ENCODE peak calls at places on chromosomes 4 and X, in nine cellular contexts. N is GM13977; D is activated CD8-positive, alpha-beta memory T cell treated with anti-CD3 and anti-CD28 coated beads for 48 hours; T is ACHN; G is T-cell; R is cardiac muscle cell; F is substantia nigra; M is endothelial cell; I is NCI-H460. Y is an unnamed sample.
A peak's percentile ranks its signal among the peaks of the same experiment; 100 is the strongest.

GRCh38 chr4:184994010-184994622 is 24.2 kb upstream of the HELT start:
- DNase-seq in N (no peak), D (no peak), T (no peak), G (no peak), R (no peak), F (no peak), M (no peak), I (no peak), Y (no peak)

GRCh38 chrX:51893931-51894696 is 691 bp downstream of the MAGED1 start:
- DNase-seq in N (peak; percentile 4), D (no peak), T (peak; percentile 11), G (no peak), R (peak; percentile 61), F (no peak), M (peak; percentile 5), I (no peak), Y (no peak)

GRCh38 chrX:106928227-106928626 is 8.0 kb downstream of the CLDN2 start:
- DNase-seq in N (no peak), D (no peak), T (no peak), G (no peak), R (no peak), F (no peak), M (no peak), I (no peak), Y (no peak)

GRCh38 chr4:85777908-85778808 is 303.2 kb downstream of the ARHGAP24 start:
- DNase-seq in N (peak; percentile 23), D (no peak), T (no peak), G (no peak), R (peak; percentile 38), F (no peak), M (no peak), I (no peak), Y (no peak)

GRCh38 chr4:113832795-113833194 is 71.3 kb upstream of the CAMK2D start:
- DNase-seq in N (no peak), D (no peak), T (no peak), G (no peak), R (no peak), F (no peak), M (no peak), I (no peak), Y (no peak)

GRCh38 chrX:150361777-150362351 is 1.3 kb upstream of the MAMLD1 start:
- DNase-seq in N (no peak), D (no peak), T (peak; percentile 10), G (no peak), R (peak; percentile 18), F (no peak), M (peak; percentile 3), I (no peak), Y (no peak)

GRCh38 chr4:121822796-121823504 is 733 bp downstream of the CCNA2 start:
- DNase-seq in N (peak; percentile 55), D (peak; percentile 9), T (peak; percentile 27), G (peak; percentile 24), R (peak; percentile 37), F (no peak), M (peak; percentile 36), I (no peak), Y (peak; percentile 45)

GRCh38 chr4:13170131-13170530 is 314.0 kb downstream of the RAB28 start:
- DNase-seq in N (no peak), D (no peak), T (no peak), G (no peak), R (no peak), F (no peak), M (no peak), I (no peak), Y (no peak)

GRCh38 chrX:131677655-131678628 is 134.1 kb downstream of the OR13H1 start:
- DNase-seq in N (peak; percentile 66), D (peak; percentile 18), T (peak; percentile 22), G (peak; percentile 50), R (peak; percentile 23), F (no peak), M (peak; percentile 51), I (peak; percentile 31), Y (peak; percentile 3)

GRCh38 chrX:9835585-9836210 is 49.5 kb downstream of the SHROOM2 start:
- DNase-seq in N (no peak), D (no peak), T (no peak), G (no peak), R (no peak), F (no peak), M (no peak), I (no peak), Y (no peak)

GRCh38 chr4:37561803-37562207 is 124.4 kb downstream of the RELL1 start:
- DNase-seq in N (no peak), D (no peak), T (no peak), G (no peak), R (peak; percentile 80), F (no peak), M (no peak), I (no peak), Y (peak; percentile 55)

GRCh38 chr4:1715002-1715761 is 3.1 kb upstream of the SLBP start:
- DNase-seq in N (peak; percentile 53), D (no peak), T (no peak), G (no peak), R (no peak), F (no peak), M (no peak), I (no peak), Y (no peak)

GRCh38 chrX:6460893-6461490 is 73.9 kb downstream of the VCX3A start:
- DNase-seq in N (no peak), D (no peak), T (peak; percentile 38), G (no peak), R (no peak), F (no peak), M (no peak), I (no peak), Y (peak; percentile 75)

GRCh38 chrX:56947695-56948094 is 47.6 kb downstream of the SPIN3 start:
- DNase-seq in N (no peak), D (no peak), T (no peak), G (no peak), R (no peak), F (no peak), M (no peak), I (no peak), Y (no peak)

GRCh38 chrX:40805404-40805803 is 70.1 kb upstream of the MED14 start:
- DNase-seq in N (no peak), D (no peak), T (no peak), G (no peak), R (no peak), F (no peak), M (no peak), I (no peak), Y (no peak)

GRCh38 chr4:155891058-155891457 is 12.4 kb upstream of the TDO2 start:
- DNase-seq in N (no peak), D (no peak), T (no peak), G (no peak), R (peak; percentile 15), F (no peak), M (no peak), I (no peak), Y (no peak)

GRCh38 chr4:172758586-172759340 is 409.8 kb upstream of the GALNT7 start:
- DNase-seq in N (no peak), D (no peak), T (peak; percentile 2), G (no peak), R (peak; percentile 13), F (no peak), M (no peak), I (no peak), Y (no peak)

GRCh38 chr4:185269286-185269685 is 59.9 kb downstream of the SNX25 start:
- DNase-seq in N (no peak), D (no peak), T (no peak), G (no peak), R (no peak), F (no peak), M (no peak), I (no peak), Y (peak; percentile 67)

GRCh38 chrX:68831405-68832100 is 2.7 kb downstream of the EFNB1 start:
- DNase-seq in N (no peak), D (no peak), T (no peak), G (no peak), R (no peak), F (no peak), M (no peak), I (no peak), Y (no peak)

GRCh38 chr4:73729534-73730165 is 10.7 kb upstream of the CXCL8 start:
- DNase-seq in N (peak; percentile 22), D (no peak), T (peak; percentile 78), G (no peak), R (peak; percentile 94), F (no peak), M (peak; percentile 42), I (peak; percentile 83), Y (peak; percentile 57)